ENCODE peak calls at places on chromosomes 4 and X, in seven cellular contexts. F, C, E, Z, T, D and V are unnamed samples.

GRCh38 chr4:94695389-94695788 is 62.4 kb upstream of the BMPR1B start:
- DNase-seq in F (no peak), C (no peak), T (no peak), D (no peak), Z (no peak), E (no peak), V (no peak)

GRCh38 chrX:38515291-38515690 is 46.1 kb upstream of the TSPAN7 start:
- DNase-seq in Z (no peak), T (no peak), F (no peak), D (no peak), E (no peak), C (no peak), V (no peak)

GRCh38 chr4:122823476-122823875 is 3.2 kb upstream of the FGF2 start:
- DNase-seq in E (no peak), D (no peak), C (no peak), Z (no peak), T (no peak), F (no peak), V (no peak)

GRCh38 chr4:6955261-6955911 is 45.8 kb downstream of the TBC1D14 start:
- DNase-seq in C (no peak), D (no peak), E (no peak), Z (no peak), T (no peak), F (no peak), V (no peak)

GRCh38 chr4:185883591-185883990 is 71.6 kb upstream of the SORBS2 start:
- DNase-seq in F (no peak), D (no peak), T (no peak), Z (no peak), E (no peak), C (no peak), V (no peak)

GRCh38 chr4:94441838-94442237 is 9.9 kb upstream of the PDLIM5 start:
- DNase-seq in E (no peak), C (no peak), D (no peak), T (no peak), Z (no peak), F (no peak), V (no peak)

GRCh38 chrX:153672531-153673397 is 849 bp downstream of the PNCK start:
- DNase-seq in T (no peak), C (peak; percentile 68), F (no peak), Z (peak; percentile 3), E (no peak), D (no peak), V (no peak)

GRCh38 chr4:113383111-113383785 is 333.8 kb downstream of the ANK2 start:
- DNase-seq in Z (no peak), E (peak; percentile 93), T (peak; percentile 61), D (no peak), F (no peak), C (no peak), V (no peak)

GRCh38 chr4:40998680-40999358 is 215.5 kb downstream of the APBB2 start:
- DNase-seq in T (no peak), C (no peak), E (peak; percentile 49), Z (no peak), F (no peak), D (no peak), V (peak; percentile 66)

GRCh38 chrX:40644175-40644574 is 3.2 kb downstream of the CXorf38 start:
- DNase-seq in F (no peak), E (peak; percentile 72), C (no peak), Z (no peak), D (no peak), T (peak; percentile 9), V (no peak)

GRCh38 chrX:132651411-132652086 is 162.7 kb upstream of the MBNL3 start:
- DNase-seq in E (peak; percentile 87), T (peak; percentile 57), C (no peak), Z (peak; percentile 24), F (no peak), D (no peak), V (peak; percentile 1)

GRCh38 chrX:68084765-68085164 is 348.5 kb downstream of the OPHN1 start:
- DNase-seq in Z (no peak), T (peak; percentile 71), F (no peak), E (peak; percentile 84), D (no peak), C (no peak), V (no peak)

GRCh38 chr4:172578712-172579111 is 589.9 kb upstream of the GALNT7 start:
- DNase-seq in C (no peak), F (no peak), T (no peak), E (no peak), Z (no peak), D (no peak), V (no peak)

GRCh38 chr4:7608043-7608442 is 173.3 kb upstream of the PSAPL1 start:
- DNase-seq in F (no peak), T (no peak), E (no peak), C (no peak), D (no peak), Z (no peak), V (no peak)

GRCh38 chr4:13918110-13918509 is 290.6 kb upstream of the BOD1L1 start:
- DNase-seq in T (peak; percentile 96), D (peak; percentile 59), Z (no peak), E (peak; percentile 99), F (no peak), C (no peak), V (no peak)

GRCh38 chr4:7546809-7547367 is 112.2 kb upstream of the PSAPL1 start:
- DNase-seq in F (no peak), E (peak; percentile 71), T (no peak), Z (no peak), C (no peak), D (no peak), V (no peak)

GRCh38 chr4:185332575-185333464 is 62.9 kb downstream of the LRP2BP start:
- DNase-seq in F (no peak), D (no peak), C (no peak), Z (no peak), E (no peak), T (no peak), V (peak; percentile 92)

GRCh38 chr4:63729519-63729918 is 679.7 kb downstream of the TECRL start:
- DNase-seq in C (no peak), E (no peak), F (no peak), T (no peak), Z (no peak), D (no peak), V (no peak)

GRCh38 chr4:12116009-12116542 is 687.4 kb upstream of the HS3ST1 start:
- DNase-seq in E (no peak), Z (no peak), D (no peak), T (no peak), C (no peak), F (no peak), V (no peak)

GRCh38 chrX:132390817-132391216 is 98.0 kb downstream of the MBNL3 start:
- DNase-seq in E (no peak), C (no peak), F (no peak), D (no peak), Z (no peak), T (no peak), V (no peak)

GRCh38 chr4:87033902-87034301 is 99.1 kb downstream of the AFF1 start:
- DNase-seq in Z (no peak), T (no peak), F (no peak), E (no peak), D (no peak), C (no peak), V (no peak)

GRCh38 chr4:153242848-153243324 is 38.6 kb downstream of the TRIM2 start:
- DNase-seq in D (no peak), Z (no peak), T (no peak), F (no peak), E (no peak), C (no peak), V (peak; percentile 26)

GRCh38 chrX:64152857-64153256 is 52.7 kb downstream of the AMER1 start:
- DNase-seq in D (no peak), F (no peak), E (no peak), T (no peak), Z (no peak), C (no peak), V (peak; percentile 1)

GRCh38 chr4:107737470-107737869 is 17.4 kb upstream of the PAPSS1 start:
- DNase-seq in C (no peak), F (no peak), Z (no peak), D (no peak), T (no peak), E (no peak), V (no peak)

GRCh38 chr4:126448093-126448820 is 1133.5 kb downstream of the FAT4 start:
- DNase-seq in C (no peak), Z (no peak), D (no peak), F (no peak), E (peak; percentile 81), T (no peak), V (no peak)

GRCh38 chr4:83731609-83732008 is 195.7 kb downstream of the GPAT3 start:
- DNase-seq in T (peak; percentile 63), F (no peak), E (no peak), Z (no peak), D (no peak), C (no peak), V (no peak)

GRCh38 chr4:1010522-1011021 is 854 bp upstream of the FGFRL1 start:
- DNase-seq in D (peak; percentile 86), T (peak; percentile 83), E (peak; percentile 93), Z (no peak), F (no peak), C (no peak), V (peak; percentile 74)

GRCh38 chr4:1249148-1249730 is 309 bp upstream of the CTBP1 start:
- DNase-seq in Z (peak; percentile 70), E (peak; percentile 90), T (peak; percentile 78), D (peak; percentile 77), C (peak; percentile 95), F (peak; percentile 75), V (peak; percentile 69)

GRCh38 chrX:66676413-66676812 is 37.5 kb upstream of the EDA2R start:
- DNase-seq in T (peak; percentile 73), E (peak; percentile 78), Z (no peak), D (no peak), C (no peak), F (no peak), V (no peak)

GRCh38 chrX:40736170-40736505 is 796 bp upstream of the MED14 start:
- DNase-seq in Z (no peak), T (no peak), D (no peak), C (no peak), F (no peak), E (no peak), V (peak; percentile 24)

GRCh38 chrX:100356497-100356896 is 53.6 kb downstream of the PCDH19 start:
- DNase-seq in E (no peak), T (no peak), F (no peak), Z (no peak), C (no peak), D (no peak), V (peak; percentile 24)

GRCh38 chr4:105822061-105822460 is 73.2 kb upstream of the NPNT start:
- DNase-seq in E (no peak), T (no peak), F (no peak), Z (no peak), C (no peak), D (no peak), V (no peak)

GRCh38 chr4:151029537-151029936 is 14.5 kb upstream of the LRBA start:
- DNase-seq in C (no peak), T (no peak), F (no peak), E (no peak), D (no peak), Z (no peak), V (no peak)